ENCODE peak calls at places on chromosomes 3 and 15, in six cellular contexts. X is ovary, E is A549, S is stomach, L is upper lobe of left lung, Z is H1. O is an unnamed sample.

GRCh38 chr15:57375827-57376694 is at the start of gene CGNL1:
- DNase-seq in X (peak; percentile 78), E (peak; percentile 62), S (peak; percentile 71), L (peak; percentile 92), Z (peak; percentile 77), O (no peak)

GRCh38 chr3:25783661-25784512 is 644 bp upstream of the NGLY1 start:
- DNase-seq in X (no peak), E (peak; percentile 62), S (peak; percentile 57), L (no peak), Z (no peak), O (peak; percentile 73)

GRCh38 chr3:59660852-59661624 is 611.2 kb upstream of the CFAP20DC start:
- DNase-seq in X (no peak), E (no peak), S (peak; percentile 32), L (no peak), Z (no peak), O (no peak)

GRCh38 chr15:80643296-80643965 is 51.7 kb upstream of the ABHD17C start:
- DNase-seq in X (no peak), E (no peak), S (no peak), L (no peak), Z (peak; percentile 6), O (no peak)

GRCh38 chr3:116474356-116475200 is 29.3 kb upstream of the LSAMP start:
- DNase-seq in X (no peak), E (no peak), S (no peak), L (no peak), Z (no peak), O (no peak)

GRCh38 chr3:63613561-63613960 is 38.9 kb upstream of the SNTN start:
- DNase-seq in X (no peak), E (no peak), S (no peak), L (no peak), Z (no peak), O (no peak)

GRCh38 chr3:27985369-27986035 is 255.9 kb upstream of the CMC1 start:
- DNase-seq in X (no peak), E (no peak), S (no peak), L (no peak), Z (no peak), O (no peak)

GRCh38 chr15:51181221-51181620 is 86.5 kb upstream of the TNFAIP8L3 start:
- DNase-seq in X (no peak), E (no peak), S (no peak), L (no peak), Z (no peak), O (no peak)

GRCh38 chr3:112304611-112305010 is 10.6 kb upstream of the SLC9C1 start:
- DNase-seq in X (no peak), E (no peak), S (no peak), L (no peak), Z (no peak), O (no peak)

GRCh38 chr15:58980351-58980939 is 7.0 kb upstream of the RNF111 start:
- DNase-seq in X (no peak), E (peak; percentile 43), S (no peak), L (no peak), Z (no peak), O (no peak)

GRCh38 chr15:39416258-39416657 is 164.6 kb upstream of the THBS1 start:
- DNase-seq in X (no peak), E (no peak), S (no peak), L (no peak), Z (no peak), O (no peak)

GRCh38 chr15:87348746-87349145 is 907.8 kb downstream of the NTRK3 start:
- DNase-seq in X (no peak), E (no peak), S (no peak), L (no peak), Z (no peak), O (no peak)

GRCh38 chr15:47374222-47374621 is 343.1 kb upstream of the SEMA6D start:
- DNase-seq in X (no peak), E (no peak), S (no peak), L (no peak), Z (no peak), O (no peak)

GRCh38 chr15:67784057-67784781 is 41.1 kb upstream of the SKOR1 start:
- DNase-seq in X (no peak), E (no peak), S (no peak), L (no peak), Z (no peak), O (no peak)

GRCh38 chr3:4695846-4696245 is 202.7 kb downstream of the ITPR1 start:
- DNase-seq in X (no peak), E (no peak), S (no peak), L (no peak), Z (no peak), O (no peak)

GRCh38 chr15:85329561-85330421 is 50.6 kb upstream of the AKAP13 start:
- DNase-seq in X (no peak), E (peak; percentile 58), S (no peak), L (no peak), Z (no peak), O (no peak)

GRCh38 chr3:9404680-9405079 is 7.3 kb downstream of the SETD5 start:
- DNase-seq in X (no peak), E (no peak), S (no peak), L (no peak), Z (no peak), O (no peak)

GRCh38 chr3:160919942-160920341 is 163.9 kb downstream of the PPM1L start:
- DNase-seq in X (no peak), E (no peak), S (no peak), L (no peak), Z (no peak), O (no peak)

GRCh38 chr3:150635526-150635925 is 32.4 kb downstream of the SELENOT start:
- DNase-seq in X (no peak), E (no peak), S (no peak), L (no peak), Z (no peak), O (no peak)

GRCh38 chr15:75176404-75176761 is 25.3 kb upstream of the C15orf39 start:
- DNase-seq in X (peak; percentile 42), E (no peak), S (peak; percentile 57), L (no peak), Z (no peak), O (no peak)

GRCh38 chr15:82093774-82094211 is 48.0 kb upstream of the MEX3B start:
- DNase-seq in X (no peak), E (peak; percentile 74), S (no peak), L (no peak), Z (no peak), O (no peak)

GRCh38 chr3:184471439-184471838 is 90.1 kb upstream of the EPHB3 start:
- DNase-seq in X (no peak), E (no peak), S (no peak), L (no peak), Z (no peak), O (no peak)

GRCh38 chr3:184474907-184475306 is 86.7 kb upstream of the EPHB3 start:
- DNase-seq in X (no peak), E (no peak), S (no peak), L (no peak), Z (no peak), O (no peak)

GRCh38 chr3:184467171-184467570 is 87.3 kb downstream of the CHRD start:
- DNase-seq in X (no peak), E (no peak), S (no peak), L (no peak), Z (no peak), O (no peak)

GRCh38 chr3:184477940-184478339 is 83.6 kb upstream of the EPHB3 start:
- DNase-seq in X (no peak), E (no peak), S (no peak), L (no peak), Z (no peak), O (no peak)

DNA sequence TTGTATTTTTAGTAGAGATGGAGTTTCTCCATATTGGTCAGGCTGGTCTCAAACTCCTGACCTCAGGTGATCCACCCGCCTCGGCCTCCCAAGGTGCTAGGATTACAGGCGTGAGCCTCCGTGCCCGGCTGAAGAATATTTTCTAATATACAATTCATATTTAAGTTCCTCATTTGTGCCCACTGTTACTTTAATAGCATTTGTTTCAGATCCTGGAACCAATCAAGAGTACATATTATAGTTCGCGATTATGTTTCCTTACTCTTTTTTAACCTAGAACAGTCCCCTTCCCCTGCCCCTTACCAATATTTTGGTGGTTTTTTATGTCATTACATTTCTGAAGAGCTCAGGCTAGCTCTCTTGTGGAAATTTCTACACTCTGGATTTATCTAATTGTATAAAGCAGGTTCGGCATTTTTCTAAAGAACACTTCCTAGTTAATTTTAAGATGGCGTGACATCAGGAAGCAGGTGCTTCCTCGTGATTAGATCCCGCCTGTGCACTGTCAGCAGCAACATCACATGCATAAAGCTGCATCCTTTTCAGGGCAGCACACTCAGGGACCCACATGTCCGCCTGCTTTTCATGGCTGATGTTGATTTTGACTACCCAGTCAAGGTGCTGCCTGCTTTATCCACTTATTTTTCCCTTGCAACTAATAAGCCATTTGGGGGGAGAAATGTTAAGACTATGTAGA is 88.7 kb upstream of the EPHB3 start:
- DNase-seq in X (no peak), E (no peak), S (no peak), L (no peak), Z (no peak), O (no peak)
- TF ChIP-seq EP300 in X (no peak), E (no peak), S (no peak), L (no peak), Z (no peak), O (no peak)

GRCh38 chr3:72594615-72595215 is 253.5 kb downstream of the SHQ1 start:
- DNase-seq in X (no peak), E (no peak), S (no peak), L (no peak), Z (no peak), O (no peak)

GRCh38 chr3:72595376-72595775 is 252.9 kb downstream of the SHQ1 start:
- DNase-seq in X (no peak), E (no peak), S (no peak), L (no peak), Z (no peak), O (no peak)

GRCh38 chr3:72593881-72594397 is 254.3 kb downstream of the SHQ1 start:
- DNase-seq in X (no peak), E (no peak), S (no peak), L (no peak), Z (no peak), O (no peak)

GRCh38 chr3:72590732-72591192 is 257.5 kb downstream of the SHQ1 start:
- DNase-seq in X (no peak), E (no peak), S (no peak), L (peak; percentile 48), Z (no peak), O (no peak)

GRCh38 chr3:72591522-72592421 is 256.5 kb downstream of the SHQ1 start:
- DNase-seq in X (peak; percentile 60), E (no peak), S (no peak), L (peak; percentile 34), Z (no peak), O (no peak)
- TF ChIP-seq EP300 in X (no peak), E (no peak), S (peak; percentile 8), L (no peak), Z (no peak), O (no peak)

DNA sequence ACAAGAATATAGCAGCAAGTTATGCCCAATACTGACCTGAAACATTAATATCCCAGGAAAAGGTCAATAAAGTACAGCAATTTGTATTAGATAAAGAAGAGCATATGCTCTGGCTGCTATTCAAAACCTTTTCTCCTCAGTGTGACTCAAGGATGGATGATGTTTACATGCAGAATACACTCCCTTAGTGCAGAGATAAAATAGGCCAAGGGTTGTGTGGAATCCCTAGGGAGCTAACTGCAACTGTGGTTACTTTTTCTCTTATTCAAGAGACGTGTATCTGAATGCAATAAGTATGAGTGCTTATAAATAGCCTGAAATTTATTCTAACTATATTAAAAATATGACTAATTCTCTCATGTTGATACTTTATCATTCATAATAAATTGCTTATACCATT is 78.6 kb downstream of the SLC9A9 start:
- DNase-seq in X (no peak), E (no peak), S (no peak), L (no peak), Z (no peak), O (no peak)
- TF ChIP-seq EP300 in X (no peak), E (no peak), S (no peak), L (no peak), Z (no peak), O (no peak)

GRCh38 chr15:52656412-52656811 is 22.8 kb downstream of the ATOSA start:
- DNase-seq in X (no peak), E (no peak), S (no peak), L (no peak), Z (no peak), O (no peak)
- TF ChIP-seq EP300 in X (no peak), E (no peak), S (no peak), L (no peak), Z (no peak), O (no peak)

O was measured in suprapubic skin.